ENCODE peak calls at places on chromosomes 1 and 21, in seven cellular contexts. O is HEK293T, E is vagina, N is aorta, Z is cardiac septum, B is COLO829, J is astrocyte of the spinal cord. F is an unnamed sample.

GRCh38 chr21:42668620-42669019 is 15.2 kb downstream of the PDE9A start:
- DNase-seq in B (no peak), E (no peak), Z (no peak), N (no peak), J (no peak), O (no peak), F (no peak)

GRCh38 chr21:26909972-26910371 is 56.9 kb downstream of the ADAMTS5 start:
- DNase-seq in N (no peak), O (no peak), J (peak; percentile 5), B (peak; percentile 28), E (no peak), Z (no peak), F (no peak)

GRCh38 chr1:169105434-169106094 is 926 bp upstream of the ATP1B1 start:
- DNase-seq in E (no peak), O (peak; percentile 60), N (peak; percentile 82), B (no peak), J (peak; percentile 58), Z (peak; percentile 88), F (no peak)

GRCh38 chr1:32142446-32143301 is 34.8 kb downstream of the KPNA6 start:
- DNase-seq in B (no peak), E (no peak), J (peak; percentile 86), Z (no peak), O (peak; percentile 49), N (no peak), F (peak; percentile 47)

GRCh38 chr1:165456861-165457260 is 11.9 kb upstream of the RXRG start:
- DNase-seq in J (no peak), N (no peak), O (no peak), E (no peak), Z (no peak), B (no peak), F (no peak)

GRCh38 chr1:74811421-74812179 is 78.6 kb downstream of the TYW3 start:
- DNase-seq in N (no peak), J (no peak), Z (no peak), B (no peak), O (no peak), E (no peak), F (no peak)

GRCh38 chr1:16088996-16089395 is 15.5 kb upstream of the FAM131C start:
- DNase-seq in O (no peak), J (peak; percentile 81), B (no peak), E (no peak), Z (no peak), N (peak; percentile 80), F (no peak)

GRCh38 chr1:2480986-2481364 is 4.9 kb downstream of the PLCH2 start:
- DNase-seq in Z (no peak), B (no peak), O (no peak), N (no peak), J (no peak), E (no peak), F (no peak)

GRCh38 chr21:16633851-16634521 is 878.9 kb upstream of the CXADR start:
- DNase-seq in B (no peak), J (no peak), Z (no peak), N (no peak), O (no peak), E (no peak), F (no peak)

GRCh38 chr1:94541175-94542087 is at the start of gene F3:
- DNase-seq in E (no peak), N (peak; percentile 97), J (peak; percentile 88), O (peak; percentile 87), Z (peak; percentile 94), B (peak; percentile 16), F (peak; percentile 89)